ENCODE peak calls at places on chromosomes 3 and 15, in nine cellular contexts. N is fibroblast of the aortic adventitia, E is tibial artery, Q is progenitor cell of endocrine pancreas, R is thyroid gland, T is nephron progenitor cell, Z is natural killer cell, G is Calu3, Y is tibial nerve. C is an unnamed sample.

GRCh38 chr15:87604857-87605446 is 651.6 kb downstream of the NTRK3 start:
- DNase-seq in N (peak), E (no peak), Q (no peak), R (no peak), T (peak), Z (no peak), G (no peak), Y (no peak), C (no peak)

GRCh38 chr15:90001683-90002427 is 731 bp downstream of the ZNF710 start:
- DNase-seq in N (peak), E (peak), Q (peak), R (peak), T (peak), Z (peak), G (peak), Y (peak), C (no peak)

GRCh38 chr3:168884353-168884903 is 779.1 kb downstream of the MECOM start:
- DNase-seq in N (peak), E (peak), Q (no peak), R (peak), T (no peak), Z (no peak), G (peak), Y (peak), C (peak)

GRCh38 chr15:79349526-79349925 is 38.6 kb downstream of the TMED3 start:
- DNase-seq in N (no peak), E (no peak), Q (no peak), R (no peak), T (no peak), Z (no peak), G (no peak), Y (no peak), C (peak)

GRCh38 chr3:129064969-129065726 is 4.6 kb downstream of the GP9 start:
- DNase-seq in N (no peak), E (no peak), Q (no peak), R (no peak), T (no peak), Z (no peak), G (no peak), Y (no peak), C (no peak)

GRCh38 chr3:27125821-27126501 is 243.2 kb downstream of the NEK10 start:
- DNase-seq in N (no peak), E (no peak), Q (no peak), R (no peak), T (no peak), Z (no peak), G (no peak), Y (no peak), C (no peak)

GRCh38 chr15:52464478-52464877 is 64.2 kb downstream of the MYO5A start:
- DNase-seq in N (no peak), E (no peak), Q (no peak), R (no peak), T (no peak), Z (no peak), G (no peak), Y (no peak), C (no peak)

GRCh38 chr3:58072046-58072445 is 63.8 kb downstream of the FLNB start:
- DNase-seq in N (peak), E (no peak), Q (no peak), R (no peak), T (no peak), Z (no peak), G (no peak), Y (no peak), C (no peak)

GRCh38 chr15:99016680-99017321 is 9.2 kb upstream of the PGPEP1L start:
- DNase-seq in N (peak), E (no peak), Q (no peak), R (no peak), T (peak), Z (no peak), G (no peak), Y (no peak), C (peak)

GRCh38 chr15:62857411-62857853 is 185.1 kb upstream of the TPM1 start:
- DNase-seq in N (no peak), E (no peak), Q (no peak), R (no peak), T (no peak), Z (no peak), G (peak), Y (no peak), C (no peak)

GRCh38 chr3:162302983-162303624 is 806.5 kb downstream of the OTOL1 start:
- DNase-seq in N (peak), E (no peak), Q (no peak), R (no peak), T (no peak), Z (no peak), G (no peak), Y (no peak), C (no peak)

GRCh38 chr3:166123088-166123487 is 285.9 kb upstream of the BCHE start:
- DNase-seq in N (no peak), E (no peak), Q (no peak), R (no peak), T (no peak), Z (no peak), G (no peak), Y (no peak), C (no peak)

GRCh38 chr3:61848885-61849284 is 287.5 kb downstream of the PTPRG start:
- DNase-seq in N (peak), E (peak), Q (no peak), R (no peak), T (no peak), Z (no peak), G (no peak), Y (peak), C (peak)

GRCh38 chr3:27675287-27675686 is 46.8 kb downstream of the EOMES start:
- DNase-seq in N (peak), E (no peak), Q (no peak), R (no peak), T (no peak), Z (no peak), G (no peak), Y (peak), C (peak)

GRCh38 chr15:64690578-64691296 is 84.7 kb downstream of the RBPMS2 start:
- DNase-seq in N (peak), E (no peak), Q (no peak), R (no peak), T (no peak), Z (no peak), G (no peak), Y (no peak), C (no peak)
- TF ChIP-seq CTCF in N (peak), E (peak), Q (peak), R (no peak), T (no peak), Z (no peak), G (no peak), Y (no peak), C (peak)

DNA sequence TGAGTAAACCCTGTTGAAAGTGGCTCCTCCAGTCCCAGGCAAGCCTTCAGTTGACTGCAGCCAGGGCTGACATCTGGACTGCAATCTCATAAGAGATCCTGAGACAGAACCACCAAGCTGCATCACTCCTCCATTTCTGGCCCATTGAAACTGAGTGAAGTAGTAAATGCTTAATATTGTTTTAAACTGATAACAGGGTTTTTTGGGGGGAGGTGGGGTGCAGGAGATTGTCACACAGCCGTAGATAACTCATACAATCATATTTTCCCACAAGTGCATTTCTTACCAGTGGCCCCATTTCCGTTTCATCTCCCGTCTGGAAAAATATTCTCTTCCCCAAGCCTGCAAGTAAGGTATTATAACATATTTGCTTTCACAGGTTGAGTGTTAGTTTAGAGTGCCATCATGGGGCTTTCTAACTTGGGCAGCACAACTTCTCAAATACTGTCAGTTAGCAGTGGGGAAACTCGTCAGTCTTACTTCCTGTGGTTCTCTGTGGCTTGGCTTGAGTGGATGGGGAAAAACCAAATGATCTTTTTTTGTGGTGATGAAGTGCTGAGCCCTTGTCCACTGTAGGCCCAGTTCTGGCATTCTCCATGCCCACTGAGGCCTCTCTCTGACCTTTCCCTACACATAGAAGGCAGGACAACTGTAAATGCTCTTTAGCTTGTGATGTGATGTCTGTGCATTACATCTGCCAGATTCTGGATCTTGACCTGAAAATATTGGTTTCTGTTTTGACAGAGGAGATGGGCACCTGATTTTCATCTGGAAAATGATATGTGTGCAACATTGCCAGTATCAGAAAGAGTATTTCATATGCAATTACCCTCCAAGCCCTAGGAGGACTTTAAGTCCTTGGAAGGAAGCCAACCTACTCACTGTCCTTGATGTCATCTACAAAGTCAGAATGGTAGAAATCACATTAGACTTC is 90.1 kb upstream of the BHLHE40 start:
- DNase-seq in N (no peak), E (no peak), Q (no peak), R (no peak), T (no peak), Z (peak), G (no peak), Y (no peak), C (peak)
- TF ChIP-seq CTCF in N (no peak), E (no peak), Q (no peak), R (no peak), T (no peak), Z (no peak), G (no peak), Y (no peak), C (no peak)

GRCh38 chr3:49727924-49728361 is 4.2 kb upstream of the GMPPB start:
- DNase-seq in N (no peak), E (no peak), Q (no peak), R (no peak), T (no peak), Z (no peak), G (no peak), Y (no peak), C (no peak)
- TF ChIP-seq CTCF in N (no peak), E (no peak), Q (no peak), R (no peak), T (no peak), Z (no peak), G (no peak), Y (no peak), C (no peak)

GRCh38 chr3:103308921-103309320 is 874.1 kb downstream of the ZPLD1 start:
- DNase-seq in N (no peak), E (no peak), Q (no peak), R (no peak), T (no peak), Z (no peak), G (peak), Y (no peak), C (no peak)
- TF ChIP-seq CTCF in N (no peak), E (no peak), Q (peak), R (no peak), T (peak), Z (no peak), G (peak), Y (no peak), C (no peak)

C was measured in HFFc6.